ENCODE peak calls at places on chromosomes 7 and 10, in five cellular contexts. One of them, this sample, is unnamed.

GRCh38 chr7:110762514-110762913 is 328.4 kb upstream of the LRRN3 start:
- DNase-seq in mucosa of descending colon: no peak
- DNase-seq in HL-60: no peak
- DNase-seq in MM.1S: no peak
- DNase-seq in right lobe of liver: no peak
- DNase-seq in this sample: no peak

GRCh38 chr7:1512781-1513656 is 8.8 kb upstream of the INTS1 start:
- DNase-seq in mucosa of descending colon: peak
- DNase-seq in HL-60: peak
- DNase-seq in MM.1S: peak
- DNase-seq in right lobe of liver: peak
- DNase-seq in this sample: peak

GRCh38 chr10:96987842-96988175 is 155.7 kb downstream of the LCOR start:
- DNase-seq in mucosa of descending colon: no peak
- DNase-seq in HL-60: no peak
- DNase-seq in MM.1S: no peak
- DNase-seq in right lobe of liver: no peak
- DNase-seq in this sample: no peak

GRCh38 chr10:11150255-11150731 is 132.6 kb downstream of the CELF2 start:
- DNase-seq in mucosa of descending colon: no peak
- DNase-seq in HL-60: no peak
- DNase-seq in MM.1S: peak
- DNase-seq in right lobe of liver: no peak
- DNase-seq in this sample: no peak

GRCh38 chr10:114181971-114182370 is 2.8 kb downstream of the TDRD1 start:
- DNase-seq in mucosa of descending colon: peak
- DNase-seq in HL-60: no peak
- DNase-seq in MM.1S: no peak
- DNase-seq in right lobe of liver: no peak
- DNase-seq in this sample: no peak

GRCh38 chr10:72039377-72039776 is 49.0 kb downstream of the SPOCK2 start:
- DNase-seq in mucosa of descending colon: no peak
- DNase-seq in HL-60: peak
- DNase-seq in MM.1S: no peak
- DNase-seq in right lobe of liver: no peak
- DNase-seq in this sample: no peak

GRCh38 chr10:124722812-124723783 is 21.1 kb downstream of the FAM53B start:
- DNase-seq in mucosa of descending colon: no peak
- DNase-seq in HL-60: no peak
- DNase-seq in MM.1S: peak
- DNase-seq in right lobe of liver: no peak
- DNase-seq in this sample: peak

GRCh38 chr7:158302274-158303070 is 285.2 kb downstream of the PTPRN2 start:
- DNase-seq in mucosa of descending colon: no peak
- DNase-seq in HL-60: no peak
- DNase-seq in MM.1S: no peak
- DNase-seq in right lobe of liver: no peak
- DNase-seq in this sample: no peak

GRCh38 chr10:100184426-100185219 is 1.2 kb downstream of the ERLIN1 start:
- DNase-seq in mucosa of descending colon: no peak
- DNase-seq in HL-60: no peak
- DNase-seq in MM.1S: peak
- DNase-seq in right lobe of liver: no peak
- DNase-seq in this sample: peak

GRCh38 chr7:108109216-108109908 is 20.8 kb downstream of the LAMB4 start:
- DNase-seq in mucosa of descending colon: peak
- DNase-seq in HL-60: no peak
- DNase-seq in MM.1S: peak
- DNase-seq in right lobe of liver: no peak
- DNase-seq in this sample: peak

GRCh38 chr7:129315916-129316315 is 91.1 kb downstream of the AHCYL2 start:
- DNase-seq in mucosa of descending colon: no peak
- DNase-seq in HL-60: no peak
- DNase-seq in MM.1S: no peak
- DNase-seq in right lobe of liver: no peak
- DNase-seq in this sample: no peak

GRCh38 chr7:137342751-137343482 is 616 bp downstream of the PTN start:
- DNase-seq in mucosa of descending colon: no peak
- DNase-seq in HL-60: no peak
- DNase-seq in MM.1S: no peak
- DNase-seq in right lobe of liver: no peak
- DNase-seq in this sample: no peak
- TF ChIP-seq CTCF in mucosa of descending colon: no peak
- TF ChIP-seq CTCF in HL-60: no peak
- TF ChIP-seq CTCF in MM.1S: no peak
- TF ChIP-seq CTCF in right lobe of liver: no peak
- TF ChIP-seq CTCF in this sample: no peak

GRCh38 chr10:104510644-104511043 is 130.4 kb upstream of the SORCS3 start:
- DNase-seq in mucosa of descending colon: no peak
- DNase-seq in HL-60: no peak
- DNase-seq in MM.1S: no peak
- DNase-seq in right lobe of liver: no peak
- DNase-seq in this sample: no peak

GRCh38 chr10:104502907-104503306 is 138.2 kb upstream of the SORCS3 start:
- DNase-seq in mucosa of descending colon: no peak
- DNase-seq in HL-60: no peak
- DNase-seq in MM.1S: no peak
- DNase-seq in right lobe of liver: no peak
- DNase-seq in this sample: no peak

GRCh38 chr10:104501864-104502579 is 139.1 kb upstream of the SORCS3 start:
- DNase-seq in mucosa of descending colon: no peak
- DNase-seq in HL-60: no peak
- DNase-seq in MM.1S: no peak
- DNase-seq in right lobe of liver: no peak
- DNase-seq in this sample: no peak

GRCh38 chr10:104501449-104501848 is 139.6 kb upstream of the SORCS3 start:
- DNase-seq in mucosa of descending colon: no peak
- DNase-seq in HL-60: no peak
- DNase-seq in MM.1S: no peak
- DNase-seq in right lobe of liver: no peak
- DNase-seq in this sample: no peak

GRCh38 chr10:104505521-104506041 is 135.5 kb upstream of the SORCS3 start:
- DNase-seq in mucosa of descending colon: no peak
- DNase-seq in HL-60: no peak
- DNase-seq in MM.1S: no peak
- DNase-seq in right lobe of liver: no peak
- DNase-seq in this sample: no peak
- TF ChIP-seq CTCF in mucosa of descending colon: no peak
- TF ChIP-seq CTCF in HL-60: no peak
- TF ChIP-seq CTCF in MM.1S: no peak
- TF ChIP-seq CTCF in right lobe of liver: no peak
- TF ChIP-seq CTCF in this sample: no peak

GRCh38 chr7:5287802-5288201 is 5.1 kb downstream of the SLC29A4 start:
- DNase-seq in mucosa of descending colon: no peak
- DNase-seq in HL-60: no peak
- DNase-seq in MM.1S: no peak
- DNase-seq in right lobe of liver: no peak
- DNase-seq in this sample: no peak

GRCh38 chr7:5283421-5284303 is 919 bp downstream of the SLC29A4 start:
- DNase-seq in mucosa of descending colon: no peak
- DNase-seq in HL-60: no peak
- DNase-seq in MM.1S: no peak
- DNase-seq in right lobe of liver: no peak
- DNase-seq in this sample: no peak

GRCh38 chr7:5286933-5287332 is 4.2 kb downstream of the SLC29A4 start:
- DNase-seq in mucosa of descending colon: no peak
- DNase-seq in HL-60: no peak
- DNase-seq in MM.1S: no peak
- DNase-seq in right lobe of liver: no peak
- DNase-seq in this sample: no peak

GRCh38 chr7:5282464-5283316 is at the start of gene SLC29A4:
- DNase-seq in mucosa of descending colon: peak
- DNase-seq in HL-60: peak
- DNase-seq in MM.1S: no peak
- DNase-seq in right lobe of liver: peak
- DNase-seq in this sample: peak

DNA sequence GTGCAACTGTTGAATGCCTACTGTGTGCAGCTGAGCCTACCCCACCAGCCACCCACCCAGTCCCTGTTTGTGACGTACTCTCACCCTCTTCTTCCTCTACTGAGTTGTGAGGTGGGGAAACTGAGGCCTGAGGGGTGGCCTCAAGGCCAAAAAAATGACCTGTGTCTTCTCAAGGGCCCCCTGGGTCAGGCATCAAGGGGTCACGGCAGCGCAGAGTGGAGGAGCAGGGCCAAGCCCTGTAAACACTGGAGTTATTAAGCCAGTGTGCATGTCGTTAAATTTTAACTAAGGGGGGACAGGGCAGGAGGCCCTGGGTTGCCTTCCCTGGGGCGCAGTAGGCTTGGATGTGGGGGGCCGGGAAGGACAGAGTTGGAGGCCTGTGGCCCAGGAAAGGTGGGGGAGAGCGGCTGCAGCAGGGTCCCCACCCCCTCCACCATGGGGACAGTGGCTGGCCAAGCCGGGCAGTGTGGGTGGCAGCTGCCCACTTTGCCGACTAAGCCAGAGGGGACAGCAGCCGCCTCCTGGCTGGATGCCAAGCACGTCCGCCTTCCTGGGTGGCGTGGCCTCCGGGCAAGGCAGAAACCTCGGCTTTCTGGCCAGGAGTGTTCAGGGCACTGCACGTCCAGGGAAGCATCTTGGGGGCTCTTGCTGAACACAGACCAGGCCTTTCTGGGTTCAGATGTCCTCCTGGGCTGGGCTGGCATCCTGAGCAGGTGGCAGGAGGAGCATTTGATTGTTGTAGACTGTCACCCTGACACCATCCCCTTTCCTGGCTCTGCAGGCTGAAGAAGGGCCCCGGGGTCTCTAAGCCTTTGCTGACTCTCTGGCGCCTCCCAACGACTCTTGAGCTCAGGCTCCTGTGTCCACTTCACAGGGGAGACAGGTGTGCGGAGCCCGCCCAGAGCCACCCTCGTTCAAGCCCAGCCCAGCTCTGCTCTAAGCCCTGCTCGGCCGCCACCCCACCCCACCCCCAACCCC is 1.9 kb downstream of the SLC29A4 start:
- DNase-seq in mucosa of descending colon: peak
- DNase-seq in HL-60: no peak
- DNase-seq in MM.1S: peak
- DNase-seq in right lobe of liver: peak
- DNase-seq in this sample: peak
- TF ChIP-seq CTCF in mucosa of descending colon: no peak
- TF ChIP-seq CTCF in HL-60: peak
- TF ChIP-seq CTCF in MM.1S: peak
- TF ChIP-seq CTCF in right lobe of liver: no peak
- TF ChIP-seq CTCF in this sample: peak

GRCh38 chr10:80458638-80459037 is 4.5 kb downstream of the TSPAN14 start:
- DNase-seq in mucosa of descending colon: no peak
- DNase-seq in HL-60: no peak
- DNase-seq in MM.1S: no peak
- DNase-seq in right lobe of liver: no peak
- DNase-seq in this sample: no peak

GRCh38 chr10:80455461-80456345 is 1.6 kb downstream of the TSPAN14 start:
- DNase-seq in mucosa of descending colon: no peak
- DNase-seq in HL-60: no peak
- DNase-seq in MM.1S: no peak
- DNase-seq in right lobe of liver: no peak
- DNase-seq in this sample: no peak

GRCh38 chr10:80459047-80459865 is 5.1 kb downstream of the TSPAN14 start:
- DNase-seq in mucosa of descending colon: peak
- DNase-seq in HL-60: peak
- DNase-seq in MM.1S: peak
- DNase-seq in right lobe of liver: no peak
- DNase-seq in this sample: peak

GRCh38 chr10:80458263-80458625 is 4.1 kb downstream of the TSPAN14 start:
- DNase-seq in mucosa of descending colon: no peak
- DNase-seq in HL-60: no peak
- DNase-seq in MM.1S: no peak
- DNase-seq in right lobe of liver: no peak
- DNase-seq in this sample: no peak

GRCh38 chr10:80457554-80458262 is 3.6 kb downstream of the TSPAN14 start:
- DNase-seq in mucosa of descending colon: no peak
- DNase-seq in HL-60: no peak
- DNase-seq in MM.1S: no peak
- DNase-seq in right lobe of liver: no peak
- DNase-seq in this sample: no peak
- TF ChIP-seq CTCF in mucosa of descending colon: no peak
- TF ChIP-seq CTCF in HL-60: no peak
- TF ChIP-seq CTCF in MM.1S: no peak
- TF ChIP-seq CTCF in right lobe of liver: no peak
- TF ChIP-seq CTCF in this sample: no peak

DNA sequence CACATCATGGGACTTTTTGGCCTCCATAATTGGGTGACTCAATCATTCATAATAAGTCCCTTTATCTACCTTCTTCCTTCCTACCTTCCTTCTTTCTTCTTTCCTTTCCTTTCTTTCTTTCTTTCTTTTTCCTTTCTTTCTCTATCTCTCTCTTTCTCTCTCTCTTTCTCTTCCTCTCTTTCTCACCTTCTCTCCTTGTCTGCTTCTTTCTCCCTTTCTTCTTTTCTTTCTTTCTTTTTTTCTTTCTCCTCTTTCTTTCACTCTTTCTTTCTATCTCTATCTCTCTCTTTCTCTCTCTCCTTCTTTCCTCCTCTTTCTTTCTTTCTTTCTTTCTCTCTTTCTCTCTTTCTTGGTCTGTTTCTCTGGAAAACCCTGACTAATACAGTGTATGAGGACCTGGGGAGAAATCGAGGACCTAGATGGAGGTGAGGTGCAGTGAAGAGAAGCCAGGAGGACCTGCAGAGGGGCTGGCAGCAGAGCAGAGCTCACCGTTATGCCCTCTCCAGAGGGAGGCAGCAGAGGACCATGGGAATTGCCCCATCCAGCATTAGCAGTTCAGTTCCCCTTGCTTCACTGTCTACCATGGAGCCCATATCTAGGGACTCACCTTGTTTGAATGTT is 52.7 kb upstream of the BTRC start:
- DNase-seq in mucosa of descending colon: peak
- DNase-seq in HL-60: peak
- DNase-seq in MM.1S: peak
- DNase-seq in right lobe of liver: peak
- DNase-seq in this sample: peak
- TF ChIP-seq CTCF in mucosa of descending colon: no peak
- TF ChIP-seq CTCF in HL-60: peak
- TF ChIP-seq CTCF in MM.1S: peak
- TF ChIP-seq CTCF in right lobe of liver: peak
- TF ChIP-seq CTCF in this sample: peak

This sample was measured in GM20000.